ENCODE peak calls at places on chromosomes 11 and 22, in six cellular contexts. S, U, D, M, Y and K are unnamed samples.

GRCh38 chr22:27459955-27460354 is 341.6 kb downstream of the MN1 start:
- DNase-seq in Y (no peak), S (no peak), U (no peak), D (no peak), M (no peak), K (no peak)

GRCh38 chr11:45089251-45089650 is 57.2 kb upstream of the PRDM11 start:
- DNase-seq in U (peak; percentile 79), D (peak; percentile 50), Y (peak; percentile 68), M (no peak), S (no peak), K (no peak)

GRCh38 chr11:33699515-33700424 is 856 bp downstream of the C11orf91 start:
- DNase-seq in U (peak; percentile 41), Y (no peak), D (no peak), S (peak; percentile 64), M (no peak), K (no peak)

GRCh38 chr22:40898850-40899357 is 37.0 kb upstream of the DNAJB7 start:
- DNase-seq in Y (peak; percentile 11), D (peak; percentile 43), M (no peak), U (no peak), S (no peak), K (no peak)

GRCh38 chr11:1826552-1827094 is 8.2 kb upstream of the SYT8 start:
- DNase-seq in S (peak; percentile 65), D (peak; percentile 67), Y (no peak), M (no peak), U (no peak), K (no peak)

GRCh38 chr11:95499516-95500135 is 268.6 kb upstream of the SESN3 start:
- DNase-seq in Y (peak; percentile 83), U (no peak), D (no peak), S (no peak), M (no peak), K (no peak)

GRCh38 chr22:24695958-24696511 is 78.5 kb downstream of the PIWIL3 start:
- DNase-seq in D (peak; percentile 35), Y (no peak), S (peak; percentile 65), U (peak; percentile 43), M (no peak), K (peak; percentile 36)

GRCh38 chr11:76664578-76665061 is 5.9 kb downstream of the LRRC32 start:
- DNase-seq in Y (no peak), U (no peak), M (no peak), D (no peak), S (peak; percentile 40), K (no peak)

GRCh38 chr11:125314264-125315087 is 149.9 kb downstream of the PKNOX2 start:
- DNase-seq in Y (no peak), S (no peak), M (no peak), D (no peak), U (no peak), K (no peak)

GRCh38 chr22:44199866-44200265 is 19.1 kb downstream of the PARVG start:
- DNase-seq in M (no peak), U (no peak), Y (no peak), S (no peak), D (no peak), K (no peak)

GRCh38 chr22:17997456-17997855 is 26.9 kb downstream of the MICAL3 start:
- DNase-seq in D (peak; percentile 28), U (no peak), Y (no peak), S (no peak), M (no peak), K (no peak)

GRCh38 chr22:39931271-39931670 is 28.9 kb upstream of the TMA7B start:
- DNase-seq in U (no peak), D (no peak), Y (no peak), S (no peak), M (no peak), K (no peak)

GRCh38 chr11:71283960-71284359 is 31.6 kb upstream of the SHANK2 start:
- DNase-seq in D (no peak), S (peak; percentile 86), U (no peak), Y (peak; percentile 14), M (no peak), K (no peak)

GRCh38 chr22:36333632-36334031 is 54.1 kb downstream of the MYH9 start:
- DNase-seq in M (no peak), S (no peak), D (no peak), U (no peak), Y (no peak), K (no peak)

GRCh38 chr11:86524603-86525352 is 147.6 kb downstream of the ME3 start:
- DNase-seq in D (peak; percentile 60), M (no peak), S (no peak), Y (peak; percentile 68), U (no peak), K (no peak)

GRCh38 chr11:17351171-17351509 is 460 bp upstream of the NCR3LG1 start:
- DNase-seq in Y (no peak), U (no peak), S (no peak), D (no peak), M (no peak), K (no peak)

GRCh38 chr22:25759825-25760231 is 17.8 kb downstream of the MYO18B start:
- DNase-seq in U (no peak), Y (peak; percentile 97), S (no peak), M (no peak), D (peak; percentile 96), K (no peak)

GRCh38 chr11:36822829-36823228 is 224.8 kb upstream of the RAG2 start:
- DNase-seq in M (no peak), U (no peak), Y (no peak), S (no peak), D (no peak), K (no peak)

GRCh38 chr11:129455756-129456436 is 80.2 kb downstream of the BARX2 start:
- DNase-seq in M (no peak), Y (no peak), U (no peak), D (no peak), S (no peak), K (peak; percentile 17)

GRCh38 chr11:64876835-64877341 is 1.5 kb downstream of the EHD1 start:
- DNase-seq in U (no peak), M (no peak), D (peak; percentile 29), Y (no peak), S (peak; percentile 83), K (peak; percentile 56)

GRCh38 chr11:9765320-9766101 is 101.6 kb downstream of the SWAP70 start:
- DNase-seq in U (peak; percentile 74), D (peak; percentile 88), M (no peak), Y (no peak), S (no peak), K (peak; percentile 75)

DNA sequence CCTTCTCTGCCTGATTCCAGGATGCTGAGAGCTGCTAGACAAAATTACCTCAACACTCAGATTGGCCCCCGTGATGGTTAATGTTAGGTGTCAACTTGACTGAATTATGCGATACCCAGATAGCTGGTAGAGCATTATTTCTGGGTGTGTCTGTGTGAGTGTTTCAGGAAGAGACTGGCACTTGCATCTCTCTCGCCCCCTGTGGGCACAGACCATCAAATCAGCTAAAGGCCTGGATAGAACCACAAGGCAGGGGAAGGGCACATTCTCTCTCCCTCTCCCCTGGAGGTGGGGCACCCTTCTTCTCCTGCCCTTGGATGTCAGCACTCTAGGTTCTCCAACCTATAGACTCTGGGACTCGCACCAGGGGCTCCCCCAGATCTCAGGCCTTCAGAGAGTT is 79.7 kb downstream of the KIRREL3 start:
- DNase-seq in U (no peak), Y (no peak), M (no peak), S (no peak), D (no peak), K (no peak)
- TF ChIP-seq CTCF in U (no peak), Y (no peak), M (no peak), S (no peak), D (peak; percentile 12), K (no peak)

GRCh38 chr11:114439229-114440120 is at the start of gene REXO2:
- DNase-seq in M (peak; percentile 89), Y (peak; percentile 76), U (peak; percentile 96), D (peak; percentile 94), S (peak; percentile 98), K (peak; percentile 91)
- TF ChIP-seq CTCF in M (peak; percentile 16), Y (peak; percentile 54), U (peak; percentile 40), D (peak; percentile 48), S (peak; percentile 46), K (no peak)

GRCh38 chr22:42298746-42299145 is 28.3 kb upstream of the TCF20 start:
- DNase-seq in S (no peak), Y (no peak), U (no peak), M (no peak), D (no peak), K (no peak)

GRCh38 chr22:42296883-42297282 is 26.4 kb upstream of the TCF20 start:
- DNase-seq in S (no peak), D (no peak), M (no peak), Y (no peak), U (no peak), K (no peak)

GRCh38 chr22:42297778-42298177 is 27.3 kb upstream of the TCF20 start:
- DNase-seq in U (no peak), Y (no peak), S (no peak), M (no peak), D (no peak), K (no peak)

GRCh38 chr22:42294034-42294985 is 23.9 kb upstream of the TCF20 start:
- DNase-seq in D (peak; percentile 24), S (no peak), Y (no peak), U (peak; percentile 65), M (no peak), K (peak; percentile 91)

DNA sequence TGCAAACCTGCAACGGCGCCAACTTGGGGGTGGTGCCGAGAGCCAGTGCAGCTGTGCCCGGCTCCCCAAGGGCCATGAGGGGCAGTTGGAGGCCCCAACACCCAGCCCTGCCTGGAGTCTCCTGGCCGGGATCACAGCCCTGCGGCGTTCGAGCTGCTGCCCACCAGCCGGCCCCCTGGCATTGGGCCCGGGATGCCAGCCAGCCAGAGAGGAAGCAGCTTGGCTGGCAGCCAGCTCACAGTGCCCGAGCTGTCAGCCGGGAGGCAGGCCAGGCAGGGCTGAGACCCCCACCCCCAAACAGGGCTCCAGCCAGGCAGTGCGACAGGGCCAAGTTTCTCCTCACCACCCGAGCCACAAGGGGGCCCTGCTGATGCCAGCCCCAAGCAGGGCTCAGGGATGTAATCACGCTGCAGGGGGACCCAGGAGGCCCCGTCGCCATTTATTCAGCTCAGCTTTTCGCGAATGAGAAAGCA is 26.0 kb upstream of the TCF20 start:
- DNase-seq in M (no peak), Y (no peak), U (peak; percentile 38), D (no peak), S (no peak), K (no peak)
- TF ChIP-seq CTCF in M (peak; percentile 18), Y (peak; percentile 30), U (peak; percentile 26), D (peak; percentile 40), S (no peak), K (no peak)

GRCh38 chr11:11788067-11788710 is 53.6 kb upstream of the USP47 start:
- DNase-seq in S (no peak), U (no peak), D (no peak), M (no peak), Y (no peak), K (no peak)

GRCh38 chr11:11786234-11786633 is 55.5 kb upstream of the USP47 start:
- DNase-seq in D (no peak), Y (no peak), S (no peak), U (no peak), M (no peak), K (no peak)

GRCh38 chr11:11789735-11790369 is 51.9 kb upstream of the USP47 start:
- DNase-seq in D (peak; percentile 25), M (no peak), S (no peak), U (no peak), Y (no peak), K (peak; percentile 20)

GRCh38 chr11:11787305-11788066 is 54.3 kb upstream of the USP47 start:
- DNase-seq in Y (peak; percentile 32), U (peak; percentile 76), S (peak; percentile 66), M (peak; percentile 56), D (peak; percentile 39), K (peak; percentile 80)

DNA sequence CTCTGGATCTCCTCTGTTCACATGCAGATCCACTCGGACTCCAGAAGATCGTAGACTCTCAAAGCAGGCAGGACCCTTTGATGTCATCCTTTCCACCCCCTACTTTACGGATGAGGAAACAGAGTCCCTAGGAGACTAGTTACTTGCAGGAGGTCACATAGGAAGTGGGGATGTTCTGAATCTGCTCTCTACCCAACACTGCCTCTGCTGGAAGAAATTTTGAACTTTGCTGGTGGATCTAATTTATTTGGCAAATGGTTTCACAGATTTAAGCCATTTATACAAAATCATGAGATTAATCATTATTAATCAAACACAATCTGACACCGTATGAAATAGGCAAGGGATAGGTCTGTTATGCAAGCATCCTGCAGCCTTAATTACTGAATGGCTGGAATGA is 55.0 kb upstream of the USP47 start:
- DNase-seq in S (no peak), U (no peak), M (no peak), D (peak; percentile 33), Y (no peak), K (no peak)
- TF ChIP-seq CTCF in S (peak; percentile 42), U (peak; percentile 59), M (no peak), D (peak; percentile 67), Y (peak; percentile 75), K (peak; percentile 46)